ENCODE peak calls at places on chromosomes 13 and 19, in ten cellular contexts. One of them, this sample, is unnamed.

GRCh38 chr19:12293771-12294307 is 844 bp downstream of the ZNF44 start:
- DNase-seq in C1 segment of cervical spinal cord: peak; percentile 42
- DNase-seq in aorta: peak; percentile 85
- DNase-seq in myocyte: peak; percentile 65
- DNase-seq in GF-D8: peak; percentile 90
- DNase-seq in stromal cell of bone marrow: no peak
- DNase-seq in LHCN-M2: peak; percentile 67
- DNase-seq in A673: peak; percentile 10
- DNase-seq in endodermal cell: peak; percentile 93
- DNase-seq in thoracic aorta: no peak
- DNase-seq in this sample: peak; percentile 5

GRCh38 chr19:37975596-37976515 is 68.8 kb downstream of the SIPA1L3 start:
- DNase-seq in C1 segment of cervical spinal cord: no peak
- DNase-seq in aorta: peak; percentile 39
- DNase-seq in myocyte: no peak
- DNase-seq in GF-D8: no peak
- DNase-seq in stromal cell of bone marrow: no peak
- DNase-seq in LHCN-M2: no peak
- DNase-seq in A673: no peak
- DNase-seq in endodermal cell: no peak
- DNase-seq in thoracic aorta: no peak
- DNase-seq in this sample: no peak

GRCh38 chr19:18618236-18618635 is 5.6 kb downstream of the TMEM59L start:
- DNase-seq in C1 segment of cervical spinal cord: no peak
- DNase-seq in aorta: no peak
- DNase-seq in myocyte: no peak
- DNase-seq in GF-D8: no peak
- DNase-seq in stromal cell of bone marrow: no peak
- DNase-seq in LHCN-M2: no peak
- DNase-seq in A673: no peak
- DNase-seq in endodermal cell: no peak
- DNase-seq in thoracic aorta: no peak
- DNase-seq in this sample: no peak

GRCh38 chr13:51538626-51539179 is 45.6 kb upstream of the WDFY2 start:
- DNase-seq in C1 segment of cervical spinal cord: no peak
- DNase-seq in aorta: no peak
- DNase-seq in myocyte: no peak
- DNase-seq in GF-D8: no peak
- DNase-seq in stromal cell of bone marrow: no peak
- DNase-seq in LHCN-M2: no peak
- DNase-seq in A673: no peak
- DNase-seq in endodermal cell: no peak
- DNase-seq in thoracic aorta: no peak
- DNase-seq in this sample: no peak

GRCh38 chr13:65911546-65912193 is 1318.5 kb downstream of the PCDH9 start:
- DNase-seq in C1 segment of cervical spinal cord: no peak
- DNase-seq in aorta: no peak
- DNase-seq in myocyte: no peak
- DNase-seq in GF-D8: no peak
- DNase-seq in stromal cell of bone marrow: no peak
- DNase-seq in LHCN-M2: no peak
- DNase-seq in A673: no peak
- DNase-seq in endodermal cell: no peak
- DNase-seq in thoracic aorta: no peak
- DNase-seq in this sample: no peak

GRCh38 chr13:76016799-76017198 is 380.7 kb downstream of the LMO7 start:
- DNase-seq in C1 segment of cervical spinal cord: no peak
- DNase-seq in aorta: no peak
- DNase-seq in myocyte: peak; percentile 31
- DNase-seq in GF-D8: no peak
- DNase-seq in stromal cell of bone marrow: no peak
- DNase-seq in LHCN-M2: peak; percentile 62
- DNase-seq in A673: peak; percentile 48
- DNase-seq in endodermal cell: peak; percentile 87
- DNase-seq in thoracic aorta: no peak
- DNase-seq in this sample: no peak

GRCh38 chr13:94236132-94236531 is 243.3 kb downstream of the DCT start:
- DNase-seq in C1 segment of cervical spinal cord: no peak
- DNase-seq in aorta: no peak
- DNase-seq in myocyte: no peak
- DNase-seq in GF-D8: no peak
- DNase-seq in stromal cell of bone marrow: no peak
- DNase-seq in LHCN-M2: no peak
- DNase-seq in A673: no peak
- DNase-seq in endodermal cell: no peak
- DNase-seq in thoracic aorta: no peak
- DNase-seq in this sample: no peak

GRCh38 chr13:45714170-45714569 is 12.1 kb downstream of the CBY2 start:
- DNase-seq in C1 segment of cervical spinal cord: no peak
- DNase-seq in aorta: no peak
- DNase-seq in myocyte: no peak
- DNase-seq in GF-D8: no peak
- DNase-seq in stromal cell of bone marrow: no peak
- DNase-seq in LHCN-M2: no peak
- DNase-seq in A673: no peak
- DNase-seq in endodermal cell: no peak
- DNase-seq in thoracic aorta: no peak
- DNase-seq in this sample: no peak

GRCh38 chr13:113112893-113113845 is 7.6 kb downstream of the F7 start:
- DNase-seq in C1 segment of cervical spinal cord: no peak
- DNase-seq in aorta: peak; percentile 3
- DNase-seq in myocyte: no peak
- DNase-seq in GF-D8: no peak
- DNase-seq in stromal cell of bone marrow: no peak
- DNase-seq in LHCN-M2: no peak
- DNase-seq in A673: no peak
- DNase-seq in endodermal cell: peak; percentile 26
- DNase-seq in thoracic aorta: no peak
- DNase-seq in this sample: no peak